ENCODE peak calls at places on chromosomes 4 and X, in seven cellular contexts. D, I, X, L, O, B and S are unnamed samples.

GRCh38 chr4:151459380-151459779 is 50.4 kb downstream of the FHIP1A start:
- DNase-seq in D (no peak), I (no peak), X (no peak), L (no peak), O (no peak), B (no peak), S (no peak)

GRCh38 chrX:108516184-108516583 is 76.5 kb downstream of the COL4A5 start:
- DNase-seq in D (no peak), I (no peak), X (no peak), L (peak), O (no peak), B (no peak), S (no peak)

GRCh38 chr4:66475596-66475995 is 805.3 kb upstream of the EPHA5 start:
- DNase-seq in D (no peak), I (no peak), X (no peak), L (no peak), O (no peak), B (no peak), S (no peak)

GRCh38 chr4:39342731-39343130 is 23.4 kb downstream of the RFC1 start:
- DNase-seq in D (no peak), I (no peak), X (no peak), L (no peak), O (no peak), B (no peak), S (no peak)

GRCh38 chr4:29805245-29805644 is 914.9 kb upstream of the PCDH7 start:
- DNase-seq in D (no peak), I (no peak), X (no peak), L (peak), O (no peak), B (no peak), S (no peak)

GRCh38 chr4:86670739-86671138 is 76.6 kb downstream of the PTPN13 start:
- DNase-seq in D (no peak), I (no peak), X (peak), L (peak), O (no peak), B (no peak), S (no peak)

GRCh38 chrX:94932278-94932965 is 1258.4 kb downstream of the FAM133A start:
- DNase-seq in D (no peak), I (no peak), X (no peak), L (no peak), O (no peak), B (no peak), S (no peak)

GRCh38 chrX:13239272-13239671 is 80.6 kb downstream of the ATXN3L start:
- DNase-seq in D (no peak), I (no peak), X (no peak), L (no peak), O (no peak), B (no peak), S (no peak)

GRCh38 chr4:11421116-11421515 is 7.6 kb downstream of the HS3ST1 start:
- DNase-seq in D (no peak), I (no peak), X (no peak), L (no peak), O (no peak), B (no peak), S (no peak)

GRCh38 chrX:71919436-71919835 is 8.8 kb downstream of the NHSL2 start:
- DNase-seq in D (no peak), I (no peak), X (no peak), L (no peak), O (no peak), B (no peak), S (no peak)

GRCh38 chr4:141124224-141124623 is 9.0 kb downstream of the RNF150 start:
- DNase-seq in D (no peak), I (no peak), X (no peak), L (no peak), O (no peak), B (no peak), S (no peak)

GRCh38 chrX:152861826-152862225 is 31.0 kb downstream of the NSDHL start:
- DNase-seq in D (no peak), I (no peak), X (no peak), L (no peak), O (no peak), B (no peak), S (no peak)

GRCh38 chr4:131337956-131338355 is 1811.1 kb upstream of the PCDH10 start:
- DNase-seq in D (no peak), I (no peak), X (no peak), L (no peak), O (no peak), B (no peak), S (no peak)

GRCh38 chr4:101791189-101791572 is 651 bp downstream of the BANK1 start:
- DNase-seq in D (no peak), I (no peak), X (no peak), L (no peak), O (peak), B (no peak), S (no peak)

GRCh38 chr4:152606800-152607577 is 71.1 kb upstream of the FBXW7 start:
- DNase-seq in D (no peak), I (no peak), X (no peak), L (no peak), O (no peak), B (no peak), S (no peak)

GRCh38 chrX:80556148-80556547 is 135.9 kb downstream of the TENT5D start:
- DNase-seq in D (no peak), I (no peak), X (no peak), L (no peak), O (no peak), B (no peak), S (no peak)

GRCh38 chr4:148004228-148004813 is 272.4 kb downstream of the ARHGAP10 start:
- DNase-seq in D (no peak), I (peak), X (no peak), L (no peak), O (no peak), B (no peak), S (no peak)

GRCh38 chr4:186621959-186622553 is 66.7 kb upstream of the MTNR1A start:
- DNase-seq in D (no peak), I (no peak), X (peak), L (peak), O (no peak), B (no peak), S (no peak)

GRCh38 chr4:111136438-111136837 is 513.6 kb upstream of the PITX2 start:
- DNase-seq in D (no peak), I (no peak), X (peak), L (no peak), O (no peak), B (no peak), S (no peak)

GRCh38 chrX:133265331-133265730 is 47.2 kb upstream of the TFDP3 start:
- DNase-seq in D (peak), I (no peak), X (no peak), L (no peak), O (no peak), B (peak), S (no peak)

GRCh38 chrX:153450114-153450948 is 4.5 kb upstream of the TREX2 start:
- DNase-seq in D (no peak), I (no peak), X (no peak), L (no peak), O (no peak), B (no peak), S (no peak)

GRCh38 chr4:11367371-11367770 is 61.3 kb downstream of the HS3ST1 start:
- DNase-seq in D (no peak), I (peak), X (no peak), L (peak), O (no peak), B (no peak), S (no peak)

GRCh38 chr4:25402521-25402920 is 25.5 kb downstream of the ANAPC4 start:
- DNase-seq in D (no peak), I (no peak), X (peak), L (no peak), O (no peak), B (no peak), S (no peak)

GRCh38 chrX:70046978-70047377 is 2.8 kb downstream of the AWAT2 start:
- DNase-seq in D (no peak), I (no peak), X (no peak), L (peak), O (no peak), B (no peak), S (no peak)

GRCh38 chr4:121156822-121157769 is 7.0 kb downstream of the TNIP3 start:
- DNase-seq in D (peak), I (peak), X (no peak), L (peak), O (no peak), B (peak), S (no peak)

GRCh38 chr4:76699911-76700310 is 198.0 kb downstream of the SOWAHB start:
- DNase-seq in D (no peak), I (no peak), X (no peak), L (no peak), O (no peak), B (no peak), S (no peak)

GRCh38 chrX:144334577-144334976 is 450.7 kb downstream of the UBE2NL start:
- DNase-seq in D (no peak), I (no peak), X (no peak), L (no peak), O (no peak), B (no peak), S (no peak)

GRCh38 chr4:177441061-177441802 is 1.0 kb downstream of the AGA start:
- DNase-seq in D (no peak), I (peak), X (no peak), L (peak), O (peak), B (no peak), S (no peak)

GRCh38 chrX:51144828-51145442 is 187.7 kb upstream of the NUDT10 start:
- DNase-seq in D (peak), I (no peak), X (no peak), L (peak), O (peak), B (no peak), S (no peak)

GRCh38 chrX:15471016-15471415 is 22.1 kb downstream of the PIR start:
- DNase-seq in D (peak), I (peak), X (no peak), L (peak), O (peak), B (no peak), S (peak)

GRCh38 chr4:2954358-2955185 is 8.6 kb downstream of the NOP14 start:
- DNase-seq in D (no peak), I (no peak), X (no peak), L (no peak), O (peak), B (no peak), S (no peak)

GRCh38 chrX:152897216-152898144 is at the start of gene ZNF185:
- DNase-seq in D (peak), I (no peak), X (no peak), L (no peak), O (no peak), B (peak), S (no peak)

DNA sequence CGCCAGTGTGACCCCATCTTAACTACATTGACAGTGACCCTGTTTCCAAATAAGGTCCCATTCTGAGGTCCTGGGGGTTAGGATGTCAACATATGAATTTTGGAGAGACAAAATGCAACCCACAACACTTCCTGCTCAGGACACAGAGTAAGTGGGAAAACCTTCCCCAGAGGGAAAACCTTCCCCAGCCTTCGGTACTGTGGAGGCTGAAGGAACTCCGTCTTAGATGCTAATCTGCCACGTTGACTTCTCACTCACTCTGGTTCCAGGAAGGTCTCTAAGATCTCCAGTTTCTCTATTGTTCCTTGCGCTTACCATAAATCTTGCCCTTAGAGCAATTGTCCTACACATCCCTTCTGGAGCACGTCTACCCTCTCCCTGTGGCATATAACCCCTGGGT is 29.7 kb upstream of the HMX1 start:
- DNase-seq in D (no peak), I (no peak), X (no peak), L (no peak), O (no peak), B (no peak), S (no peak)
- TF ChIP-seq CTCF in D (no peak), I (no peak), X (no peak), L (no peak), O (no peak), B (no peak), S (no peak)

DNA sequence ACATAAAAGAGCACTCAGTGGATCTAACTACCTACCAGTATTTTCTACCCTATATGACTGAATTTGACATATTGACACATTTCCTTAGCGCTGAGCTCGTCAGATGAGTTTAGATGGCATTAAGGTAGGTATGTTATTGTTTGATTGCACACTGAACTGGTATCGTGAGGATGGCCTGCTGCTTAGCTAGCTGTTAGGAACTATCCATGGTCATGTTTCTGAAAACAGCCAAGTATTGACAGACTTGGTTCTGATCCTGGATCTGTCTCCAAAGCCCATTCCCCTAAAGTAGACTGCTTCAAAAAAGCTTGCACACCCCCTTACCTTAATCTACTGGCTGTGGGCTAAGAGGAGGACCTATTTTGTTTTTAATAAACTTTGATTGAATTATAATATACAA is 32.9 kb downstream of the FNIP2 start:
- DNase-seq in D (no peak), I (no peak), X (no peak), L (no peak), O (no peak), B (no peak), S (no peak)
- TF ChIP-seq CTCF in D (no peak), I (no peak), X (no peak), L (no peak), O (no peak), B (no peak), S (no peak)

GRCh38 chr4:173527103-173527876 is 2.7 kb downstream of the HAND2 start:
- DNase-seq in D (peak), I (no peak), X (no peak), L (no peak), O (peak), B (no peak), S (no peak)
- TF ChIP-seq CTCF in D (no peak), I (no peak), X (no peak), L (no peak), O (no peak), B (no peak), S (no peak)

GRCh38 chrX:131068945-131069719 is 11.0 kb downstream of the ARHGAP36 start:
- DNase-seq in D (peak), I (no peak), X (no peak), L (peak), O (peak), B (no peak), S (no peak)
- TF ChIP-seq CTCF in D (peak), I (no peak), X (peak), L (peak), O (no peak), B (peak), S (no peak)

DNA sequence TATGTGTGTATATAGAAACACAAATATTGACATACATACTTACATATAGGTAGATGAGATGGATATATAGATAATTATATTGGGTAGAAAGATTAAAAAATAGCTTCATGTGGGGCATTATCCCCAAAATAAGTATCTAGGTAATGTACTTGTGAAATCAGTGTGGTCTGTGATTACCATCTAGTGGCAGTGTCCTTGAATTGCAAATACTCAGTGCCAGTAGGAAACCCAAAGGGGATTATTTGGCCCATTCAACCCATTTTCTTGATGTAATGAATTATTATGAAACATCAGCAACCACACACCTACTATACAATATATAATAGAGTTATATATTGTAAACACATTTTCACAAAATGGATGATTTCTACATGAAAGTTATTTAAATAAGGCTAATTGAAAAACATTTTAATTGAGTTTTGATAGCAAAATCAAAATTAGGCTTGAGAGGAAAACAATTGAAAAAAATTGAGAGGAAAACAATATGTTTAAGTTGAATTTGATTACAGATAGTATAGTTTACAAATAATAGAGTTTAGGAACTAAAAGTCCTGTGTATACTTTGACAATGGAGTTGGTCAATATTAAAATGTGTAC is 389.4 kb downstream of the GALNTL6 start:
- DNase-seq in D (no peak), I (no peak), X (no peak), L (peak), O (peak), B (no peak), S (no peak)
- TF ChIP-seq CTCF in D (peak), I (no peak), X (peak), L (peak), O (peak), B (peak), S (no peak)

GRCh38 chrX:100819837-100820666 is at the start of gene CSTF2:
- DNase-seq in D (peak), I (peak), X (peak), L (peak), O (peak), B (peak), S (no peak)
- TF ChIP-seq CTCF in D (no peak), I (no peak), X (no peak), L (no peak), O (no peak), B (peak), S (no peak)

GRCh38 chrX:44312421-44312820 is 31.1 kb downstream of the EFHC2 start:
- DNase-seq in D (no peak), I (no peak), X (no peak), L (no peak), O (no peak), B (no peak), S (no peak)

GRCh38 chrX:44310227-44310626 is 33.2 kb downstream of the EFHC2 start:
- DNase-seq in D (no peak), I (no peak), X (no peak), L (no peak), O (no peak), B (no peak), S (no peak)

GRCh38 chrX:44314855-44315254 is 28.6 kb downstream of the EFHC2 start:
- DNase-seq in D (no peak), I (no peak), X (no peak), L (no peak), O (no peak), B (no peak), S (no peak)

GRCh38 chrX:44317196-44317595 is 26.3 kb downstream of the EFHC2 start:
- DNase-seq in D (no peak), I (no peak), X (no peak), L (no peak), O (no peak), B (no peak), S (no peak)

DNA sequence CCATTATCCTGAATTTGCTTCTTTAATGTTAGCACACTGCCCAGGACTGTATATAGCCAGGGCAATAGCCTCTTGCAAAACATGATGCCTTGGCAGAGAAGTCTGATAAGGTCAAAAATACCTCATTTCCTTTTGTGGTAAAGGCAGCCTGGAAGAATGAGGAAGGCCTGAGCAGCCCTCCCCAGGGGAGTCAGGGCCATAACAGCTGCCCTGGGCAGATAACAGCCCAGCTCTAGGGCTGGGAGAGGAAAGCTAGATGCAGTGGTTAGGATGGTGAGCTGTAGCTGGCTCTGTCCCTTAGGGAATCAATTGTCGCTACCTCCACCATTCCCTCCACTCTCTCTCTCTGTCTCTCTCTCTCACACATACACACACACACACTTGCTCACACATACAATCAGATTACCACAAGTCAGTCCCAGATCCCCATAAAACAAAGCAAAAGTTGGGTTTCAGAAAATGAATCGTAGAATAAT is 29.2 kb downstream of the EFHC2 start:
- DNase-seq in D (no peak), I (no peak), X (no peak), L (peak), O (no peak), B (no peak), S (no peak)
- TF ChIP-seq CTCF in D (no peak), I (no peak), X (no peak), L (no peak), O (no peak), B (no peak), S (no peak)